ENCODE peak calls at places on chromosome 12, in nine cellular contexts. S, M, L, N, R, I, K, H and G are unnamed samples.

GRCh38 chr12:122788387-122788786 is 14.0 kb downstream of the CCDC62 start:
- DNase-seq in S (peak), M (no peak), L (no peak), N (no peak), R (no peak), I (no peak), K (no peak), H (no peak), G (no peak)

GRCh38 chr12:106417926-106418910 is 60.7 kb downstream of the POLR3B start:
- DNase-seq in S (peak), M (no peak), L (no peak), N (no peak), R (peak), I (no peak), K (no peak), H (no peak), G (no peak)

GRCh38 chr12:13156277-13156676 is 40.2 kb upstream of the EMP1 start:
- DNase-seq in S (peak), M (no peak), L (no peak), N (no peak), R (no peak), I (no peak), K (no peak), H (no peak), G (no peak)

GRCh38 chr12:119225454-119225853 is 46.7 kb downstream of the HSPB8 start:
- DNase-seq in S (no peak), M (no peak), L (no peak), N (no peak), R (no peak), I (peak), K (no peak), H (no peak), G (no peak)

GRCh38 chr12:6528539-6529235 is 5.6 kb upstream of the GAPDH start:
- DNase-seq in S (no peak), M (no peak), L (no peak), N (no peak), R (no peak), I (no peak), K (no peak), H (no peak), G (no peak)

GRCh38 chr12:51631591-51631990 is 40.6 kb downstream of the SCN8A start:
- DNase-seq in S (peak), M (no peak), L (no peak), N (no peak), R (peak), I (no peak), K (no peak), H (peak), G (no peak)

GRCh38 chr12:30990316-30990715 is 63.8 kb downstream of the TSPAN11 start:
- DNase-seq in S (no peak), M (no peak), L (no peak), N (no peak), R (no peak), I (no peak), K (no peak), H (no peak), G (no peak)

GRCh38 chr12:122362758-122363157 is 59.7 kb downstream of the CLIP1 start:
- DNase-seq in S (no peak), M (no peak), L (no peak), N (no peak), R (no peak), I (no peak), K (no peak), H (no peak), G (no peak)